ENCODE peak calls at places on chromosomes 16 and 17, in four cellular contexts. One of them, this sample, is unnamed. For H3K4me1, the result is how much of the 10 kb centered on the place peaks cover.

GRCh38 chr17:35084987-35085386 is 21.5 kb upstream of the RFFL start:
- DNase-seq in transverse colon: peak
- DNase-seq in breast epithelium: no peak
- DNase-seq in body of pancreas: no peak
- DNase-seq in this sample: no peak

GRCh38 chr16:66079671-66080070 is 286.8 kb upstream of the CDH5 start:
- DNase-seq in transverse colon: no peak
- DNase-seq in breast epithelium: no peak
- DNase-seq in body of pancreas: no peak
- DNase-seq in this sample: no peak

GRCh38 chr17:11023639-11024479 is 186.0 kb upstream of the PIRT start:
- DNase-seq in transverse colon: no peak
- DNase-seq in breast epithelium: no peak
- DNase-seq in body of pancreas: no peak
- DNase-seq in this sample: no peak

GRCh38 chr17:80647746-80648145 is 103.1 kb downstream of the RPTOR start:
- DNase-seq in transverse colon: no peak
- DNase-seq in breast epithelium: no peak
- DNase-seq in body of pancreas: no peak
- DNase-seq in this sample: no peak

GRCh38 chr16:54059319-54059718 is 227.3 kb downstream of the IRX3 start:
- DNase-seq in transverse colon: no peak
- DNase-seq in breast epithelium: no peak
- DNase-seq in body of pancreas: no peak
- DNase-seq in this sample: no peak

GRCh38 chr16:18803569-18804462 is 2.5 kb upstream of the ARL6IP1 start:
- DNase-seq in transverse colon: no peak
- DNase-seq in breast epithelium: no peak
- DNase-seq in body of pancreas: no peak
- DNase-seq in this sample: no peak

GRCh38 chr16:50093607-50094570 is 28.1 kb downstream of the HEATR3 start:
- DNase-seq in transverse colon: peak
- DNase-seq in breast epithelium: no peak
- DNase-seq in body of pancreas: peak
- DNase-seq in this sample: peak

GRCh38 chr16:88566158-88566557 is 4.0 kb upstream of the ZC3H18 start:
- DNase-seq in transverse colon: no peak
- DNase-seq in breast epithelium: no peak
- DNase-seq in body of pancreas: no peak
- DNase-seq in this sample: no peak

GRCh38 chr17:5513610-5514009 is 27.2 kb downstream of the MIS12 start:
- DNase-seq in transverse colon: no peak
- DNase-seq in breast epithelium: no peak
- DNase-seq in body of pancreas: no peak
- DNase-seq in this sample: no peak

GRCh38 chr17:35432176-35433074 is at the start of gene SLFN12:
- DNase-seq in transverse colon: peak
- DNase-seq in breast epithelium: no peak
- DNase-seq in body of pancreas: peak
- DNase-seq in this sample: peak

GRCh38 chr16:11318817-11319216 is 26.4 kb upstream of the RMI2 start:
- DNase-seq in transverse colon: no peak
- DNase-seq in breast epithelium: no peak
- DNase-seq in body of pancreas: no peak
- DNase-seq in this sample: no peak

GRCh38 chr16:23293016-23293415 is 9.1 kb upstream of the SCNN1B start:
- DNase-seq in transverse colon: no peak
- DNase-seq in breast epithelium: no peak
- DNase-seq in body of pancreas: no peak
- DNase-seq in this sample: no peak

GRCh38 chr17:14359251-14359939 is 58.5 kb downstream of the HS3ST3B1 start:
- DNase-seq in transverse colon: no peak
- DNase-seq in breast epithelium: no peak
- DNase-seq in body of pancreas: no peak
- DNase-seq in this sample: peak

GRCh38 chr16:11024333-11025053 is 80.1 kb downstream of the CLEC16A start:
- DNase-seq in transverse colon: no peak
- DNase-seq in breast epithelium: no peak
- DNase-seq in body of pancreas: no peak
- DNase-seq in this sample: no peak

GRCh38 chr17:78272181-78272913 is 40.9 kb downstream of the TMEM235 start:
- DNase-seq in transverse colon: peak
- DNase-seq in breast epithelium: peak
- DNase-seq in body of pancreas: peak
- DNase-seq in this sample: peak

GRCh38 chr17:40194821-40195220 is 17.6 kb downstream of the RAPGEFL1 start:
- DNase-seq in transverse colon: no peak
- DNase-seq in breast epithelium: no peak
- DNase-seq in body of pancreas: no peak
- DNase-seq in this sample: no peak

GRCh38 chr17:29587591-29587990 is 1.9 kb downstream of the GIT1 start:
- DNase-seq in transverse colon: no peak
- DNase-seq in breast epithelium: no peak
- DNase-seq in body of pancreas: no peak
- DNase-seq in this sample: no peak

GRCh38 chr17:10614536-10615155 is 42.5 kb downstream of the MYH3 start:
- DNase-seq in transverse colon: peak
- DNase-seq in breast epithelium: no peak
- DNase-seq in body of pancreas: peak
- DNase-seq in this sample: peak

GRCh38 chr17:46819906-46820351 is 1.4 kb upstream of the WNT3 start:
- DNase-seq in transverse colon: no peak
- DNase-seq in breast epithelium: no peak
- DNase-seq in body of pancreas: no peak
- DNase-seq in this sample: no peak

GRCh38 chr16:3065069-3065741 is at the start of gene IL32:
- DNase-seq in transverse colon: peak
- DNase-seq in breast epithelium: no peak
- DNase-seq in body of pancreas: peak
- DNase-seq in this sample: peak

GRCh38 chr16:56202036-56202435 is 10.7 kb downstream of the GNAO1 start:
- DNase-seq in transverse colon: no peak
- DNase-seq in breast epithelium: no peak
- DNase-seq in body of pancreas: no peak
- DNase-seq in this sample: no peak

GRCh38 chr17:67624886-67625656 is 92.7 kb upstream of the NOL11 start:
- DNase-seq in transverse colon: no peak
- DNase-seq in breast epithelium: no peak
- DNase-seq in body of pancreas: peak
- DNase-seq in this sample: no peak

GRCh38 chr16:21265104-21265825 is 12.8 kb downstream of the CRYM start:
- DNase-seq in transverse colon: no peak
- DNase-seq in breast epithelium: no peak
- DNase-seq in body of pancreas: no peak
- DNase-seq in this sample: no peak

GRCh38 chr16:57184890-57185445 is 871 bp downstream of the PSME3IP1 start:
- DNase-seq in transverse colon: no peak
- DNase-seq in breast epithelium: no peak
- DNase-seq in body of pancreas: no peak
- DNase-seq in this sample: no peak

GRCh38 chr16:72425571-72426341 is 253.8 kb upstream of the PMFBP1 start:
- DNase-seq in transverse colon: no peak
- DNase-seq in breast epithelium: no peak
- DNase-seq in body of pancreas: no peak
- DNase-seq in this sample: no peak

GRCh38 chr16:31108035-31108793 is at the start of gene BCKDK:
- DNase-seq in transverse colon: peak
- DNase-seq in breast epithelium: no peak
- DNase-seq in body of pancreas: peak
- DNase-seq in this sample: peak

DNA sequence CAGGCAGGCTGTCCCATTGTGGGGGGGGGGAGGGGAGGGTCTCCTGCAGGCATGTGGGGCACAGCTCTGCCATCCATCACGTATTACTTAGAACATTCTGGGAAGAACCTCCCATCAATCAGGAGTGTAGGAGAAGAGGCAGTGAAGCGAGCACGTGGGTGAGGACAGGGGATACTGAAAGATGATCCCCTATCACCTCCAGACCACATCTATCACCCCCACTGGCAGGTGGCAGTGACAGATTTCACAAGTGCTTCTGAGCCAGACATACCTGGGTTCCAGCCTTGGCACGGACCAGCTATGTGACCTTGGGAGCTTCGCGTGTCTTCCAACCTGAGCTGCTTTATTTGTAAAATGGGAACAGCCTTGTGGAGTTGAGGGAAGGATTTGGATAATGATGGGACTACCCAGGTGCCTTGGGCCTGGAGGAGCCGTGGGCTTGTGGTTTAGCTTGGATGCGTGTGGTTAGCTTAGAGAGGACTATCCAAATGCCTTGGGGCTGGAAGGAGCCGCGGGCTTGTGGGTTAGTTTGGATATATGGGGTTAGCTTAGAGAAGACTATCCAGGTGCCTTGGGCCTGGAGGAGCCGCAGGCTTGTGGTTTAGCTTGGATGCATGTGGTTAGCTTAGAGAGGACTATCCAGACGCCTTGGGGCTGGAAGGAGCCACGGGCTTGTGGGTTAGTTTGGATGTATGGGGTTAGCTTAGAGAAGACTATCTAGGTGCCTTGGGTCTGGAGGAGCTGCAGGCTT is 206.4 kb downstream of the ENGASE start:
- DNase-seq in transverse colon: no peak
- DNase-seq in breast epithelium: no peak
- DNase-seq in body of pancreas: no peak
- DNase-seq in this sample: no peak
- TF ChIP-seq POLR2A in transverse colon: no peak
- TF ChIP-seq POLR2A in breast epithelium: no peak
- TF ChIP-seq POLR2A in body of pancreas: no peak
- TF ChIP-seq POLR2A in this sample: no peak

DNA sequence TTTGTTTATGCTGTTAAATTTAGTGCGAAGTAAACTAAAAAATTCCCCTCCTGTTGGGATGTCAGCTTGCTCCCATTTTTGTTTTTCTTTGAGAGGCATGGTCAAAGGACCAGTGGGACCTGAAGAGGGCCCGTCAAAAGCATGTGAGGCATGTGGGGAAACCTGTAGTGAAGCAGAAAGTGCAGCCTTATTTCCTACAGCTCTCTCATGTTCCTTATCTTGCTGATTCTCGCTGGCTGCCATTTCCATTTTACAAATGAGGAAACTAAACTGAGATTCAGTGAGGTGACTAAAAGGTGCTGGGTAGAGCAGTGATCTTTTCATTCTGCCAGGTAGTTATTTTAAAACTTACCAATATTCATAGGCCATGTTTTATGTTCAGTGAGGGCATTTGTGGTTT is 27.1 kb downstream of the EPN2 start:
- DNase-seq in transverse colon: no peak
- DNase-seq in breast epithelium: no peak
- DNase-seq in body of pancreas: no peak
- DNase-seq in this sample: no peak
- H3K4me1 ChIP-seq in transverse colon: under half
- H3K4me1 ChIP-seq in breast epithelium: under half
- H3K4me1 ChIP-seq in body of pancreas: under half
- H3K4me1 ChIP-seq in this sample: under half

GRCh38 chr17:28125530-28126382 is 83.3 kb downstream of the NLK start:
- DNase-seq in transverse colon: no peak
- DNase-seq in breast epithelium: no peak
- DNase-seq in body of pancreas: peak
- DNase-seq in this sample: no peak

GRCh38 chr17:28133562-28133970 is 91.1 kb downstream of the NLK start:
- DNase-seq in transverse colon: no peak
- DNase-seq in breast epithelium: no peak
- DNase-seq in body of pancreas: no peak
- DNase-seq in this sample: no peak

GRCh38 chr17:28131592-28131991 is 89.1 kb downstream of the NLK start:
- DNase-seq in transverse colon: no peak
- DNase-seq in breast epithelium: no peak
- DNase-seq in body of pancreas: no peak
- DNase-seq in this sample: no peak

GRCh38 chr17:28124962-28125361 is 82.5 kb downstream of the NLK start:
- DNase-seq in transverse colon: no peak
- DNase-seq in breast epithelium: no peak
- DNase-seq in body of pancreas: no peak
- DNase-seq in this sample: no peak

GRCh38 chr17:28130455-28130854 is 88.0 kb downstream of the NLK start:
- DNase-seq in transverse colon: no peak
- DNase-seq in breast epithelium: no peak
- DNase-seq in body of pancreas: no peak
- DNase-seq in this sample: no peak
- TF ChIP-seq POLR2A in transverse colon: no peak
- TF ChIP-seq POLR2A in breast epithelium: no peak
- TF ChIP-seq POLR2A in body of pancreas: no peak
- TF ChIP-seq POLR2A in this sample: no peak

DNA sequence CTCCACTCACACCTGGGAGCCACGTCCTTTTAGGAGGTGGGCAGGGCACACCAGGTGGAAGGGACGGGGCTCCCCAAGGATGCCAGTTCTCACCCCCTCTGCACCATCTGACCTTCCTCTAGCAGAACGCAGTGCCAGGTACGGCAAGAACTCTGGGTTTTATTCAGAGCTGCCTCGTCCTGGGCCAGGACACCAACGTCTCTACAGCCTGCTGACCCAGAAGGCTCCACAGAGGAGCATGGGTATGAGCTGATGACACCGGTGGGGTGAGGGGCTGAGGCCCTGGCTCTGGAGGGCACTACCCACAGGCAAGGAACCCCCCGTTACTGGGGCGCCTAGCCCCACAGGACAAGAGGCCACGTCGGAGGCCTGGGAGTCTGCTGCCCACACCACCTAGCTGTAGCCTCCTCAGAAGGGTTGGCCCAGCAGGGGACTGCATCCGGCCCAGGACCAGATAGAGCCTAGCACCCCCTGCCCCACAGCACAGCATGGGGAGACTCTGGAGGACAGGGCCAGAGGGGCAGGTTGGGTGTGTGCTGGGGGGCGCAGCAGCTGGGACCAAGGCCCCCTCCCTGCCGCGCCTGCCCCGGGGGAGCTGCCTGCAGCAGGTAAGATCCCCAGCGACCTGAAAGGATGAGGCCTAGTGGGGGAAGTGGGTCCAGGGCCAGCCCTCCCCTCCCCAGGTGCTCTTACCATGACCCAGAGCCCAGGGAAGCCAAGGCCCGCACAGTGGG is 13.9 kb downstream of the BCAR1 start:
- DNase-seq in transverse colon: no peak
- DNase-seq in breast epithelium: no peak
- DNase-seq in body of pancreas: no peak
- DNase-seq in this sample: no peak
- H3K4me1 ChIP-seq in transverse colon: under half
- H3K4me1 ChIP-seq in breast epithelium: under half
- H3K4me1 ChIP-seq in body of pancreas: under half
- H3K4me1 ChIP-seq in this sample: under half

DNA sequence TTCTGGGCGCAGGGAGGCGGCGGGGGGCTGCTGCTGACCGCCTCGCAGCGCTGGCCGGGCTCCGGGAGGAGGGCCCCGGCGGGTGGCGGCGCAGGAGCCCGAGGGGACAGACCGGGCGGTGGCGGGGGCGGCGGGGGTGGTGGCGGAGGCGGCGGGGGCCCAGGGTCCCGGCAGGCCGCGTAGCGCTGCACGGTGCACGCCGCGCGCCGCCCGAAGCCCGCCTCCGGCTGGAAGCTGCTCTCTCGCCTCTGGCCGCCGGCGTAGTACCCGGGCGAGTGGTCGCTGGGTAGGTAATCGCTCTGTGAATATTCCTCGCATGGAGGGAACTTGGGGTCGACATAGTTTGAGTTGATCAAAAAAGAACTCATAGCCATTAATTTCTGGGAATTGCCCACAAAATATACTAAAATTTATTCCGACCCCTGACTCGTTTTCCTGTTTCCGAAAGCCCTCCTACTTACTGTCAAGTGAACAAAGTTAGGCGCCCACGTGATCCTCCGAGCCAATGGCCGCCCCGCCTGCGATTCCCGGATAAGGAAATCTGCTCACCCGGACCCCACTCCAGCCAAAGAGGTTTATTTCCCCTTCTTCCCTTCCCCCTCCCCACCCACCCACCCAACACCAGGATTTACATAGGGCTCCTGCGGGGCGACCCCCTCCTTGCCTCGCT is at the start of gene HOXB4:
- DNase-seq in transverse colon: peak
- DNase-seq in breast epithelium: no peak
- DNase-seq in body of pancreas: peak
- DNase-seq in this sample: peak
- TF ChIP-seq POLR2A in transverse colon: no peak
- TF ChIP-seq POLR2A in breast epithelium: no peak
- TF ChIP-seq POLR2A in body of pancreas: no peak
- TF ChIP-seq POLR2A in this sample: no peak

This sample was measured in Peyer's patch.